ENCODE peak calls at places on chromosomes 5 and 9, in eight cellular contexts. H is activated CD4-positive, alpha-beta T cell treated with anti-CD3 and anti-CD28 coated beads, Interleukin-2, amount 50 U/mL, for 4 hours; B is immature natural killer cell; C is activated effector memory CD4-positive, alpha-beta T cell treated with Interleukin-2 at 50 U/mL for 16 hours; Q is ACHN; F is posterior vena cava; D is activated gamma-delta T cell treated with anti-CD3 and anti-CD28 coated beads, Interleukin-2, amount 50 U/mL, for 16 hours; I is HTR-8/SVneo. L is an unnamed sample.

GRCh38 chr5:73280386-73280785 is 107.4 kb downstream of the TMEM174 start:
- DNase-seq in F (no peak), H (no peak), Q (no peak), I (no peak), D (no peak), B (no peak), C (no peak), L (no peak)

GRCh38 chr5:154166901-154167791 is 23.4 kb upstream of the GALNT10 start:
- DNase-seq in F (no peak), D (no peak), I (no peak), B (no peak), Q (no peak), C (no peak), H (no peak), L (no peak)

GRCh38 chr9:95035846-95036245 is 281.7 kb downstream of the FANCC start:
- DNase-seq in H (no peak), Q (no peak), D (no peak), B (no peak), I (no peak), C (no peak), F (no peak), L (no peak)

GRCh38 chr5:151528996-151529395 is 62.1 kb downstream of the FAT2 start:
- DNase-seq in D (no peak), B (no peak), H (no peak), F (no peak), Q (no peak), I (no peak), C (no peak), L (no peak)

GRCh38 chr9:33868430-33869000 is 51.6 kb downstream of the UBE2R2 start:
- DNase-seq in Q (no peak), H (no peak), B (no peak), D (no peak), I (no peak), F (no peak), C (no peak), L (no peak)

GRCh38 chr5:142426129-142426641 is 101.4 kb upstream of the SPRY4 start:
- DNase-seq in Q (no peak), C (peak), B (peak), I (no peak), H (peak), F (no peak), D (peak), L (peak)

GRCh38 chr5:112253478-112254250 is 165.4 kb downstream of the EPB41L4A start:
- DNase-seq in C (no peak), D (no peak), B (no peak), H (no peak), F (no peak), I (no peak), Q (peak), L (peak)

GRCh38 chr5:68285075-68285827 is 69.7 kb downstream of the PIK3R1 start:
- DNase-seq in B (no peak), H (no peak), D (no peak), I (no peak), Q (peak), C (no peak), F (no peak), L (no peak)

GRCh38 chr9:16344343-16344742 is 526.1 kb downstream of the BNC2 start:
- DNase-seq in B (no peak), C (no peak), I (peak), H (no peak), Q (peak), D (no peak), F (no peak), L (no peak)